ENCODE peak calls at places on chromosomes 4 and X, in ten cellular contexts. J is hepatic stellate cell; G is RPMI8226; D is ACHN; F is activated CD4-positive, alpha-beta T cell treated with anti-CD3 and anti-CD28 coated beads, Interleukin-2, amount 50 U/mL, for 1 hour; S is cardiac fibroblast; I is Peyer's patch; Q is CD4-positive, alpha-beta T cell; Y is frontal cortex; Z is naive thymus-derived CD8-positive, alpha-beta T cell. X is an unnamed sample.

GRCh38 chrX:153521034-153521433 is 3.6 kb downstream of the ATP2B3 start:
- DNase-seq in J (no peak), G (no peak), D (no peak), F (no peak), S (peak), I (no peak), Q (no peak), Y (no peak), Z (no peak), X (no peak)

GRCh38 chr4:184108006-184108501 is 109.6 kb downstream of the ENPP6 start:
- DNase-seq in J (no peak), G (no peak), D (no peak), F (no peak), S (no peak), I (no peak), Q (no peak), Y (no peak), Z (no peak), X (no peak)

GRCh38 chr4:114598191-114599121 is at the start of gene UGT8:
- DNase-seq in J (no peak), G (peak), D (peak), F (no peak), S (peak), I (peak), Q (peak), Y (peak), Z (peak), X (peak)

GRCh38 chr4:174460684-174461083 is 61.6 kb downstream of the HPGD start:
- DNase-seq in J (no peak), G (no peak), D (no peak), F (no peak), S (peak), I (no peak), Q (no peak), Y (no peak), Z (no peak), X (no peak)

GRCh38 chr4:123096038-123096437 is 173.6 kb upstream of the NUDT6 start:
- DNase-seq in J (no peak), G (no peak), D (peak), F (no peak), S (peak), I (no peak), Q (no peak), Y (no peak), Z (no peak), X (peak)

GRCh38 chr4:183139972-183140570 is 41.0 kb downstream of the WWC2 start:
- DNase-seq in J (no peak), G (no peak), D (no peak), F (no peak), S (no peak), I (no peak), Q (no peak), Y (no peak), Z (no peak), X (no peak)

GRCh38 chr4:125262079-125262478 is 52.7 kb upstream of the FAT4 start:
- DNase-seq in J (no peak), G (no peak), D (no peak), F (no peak), S (no peak), I (no peak), Q (no peak), Y (no peak), Z (no peak), X (peak)

GRCh38 chr4:88035292-88035691 is 27.9 kb downstream of the PKD2 start:
- DNase-seq in J (no peak), G (no peak), D (no peak), F (no peak), S (no peak), I (no peak), Q (no peak), Y (no peak), Z (no peak), X (no peak)

GRCh38 chr4:158025131-158025530 is 147.7 kb downstream of the GASK1B start:
- DNase-seq in J (no peak), G (no peak), D (peak), F (no peak), S (no peak), I (no peak), Q (no peak), Y (no peak), Z (no peak), X (no peak)

GRCh38 chrX:49970699-49971098 is 48.3 kb downstream of the CLCN5 start:
- DNase-seq in J (no peak), G (no peak), D (no peak), F (no peak), S (no peak), I (no peak), Q (no peak), Y (no peak), Z (no peak), X (no peak)

GRCh38 chr4:37471971-37472370 is 214.2 kb downstream of the RELL1 start:
- DNase-seq in J (no peak), G (no peak), D (no peak), F (no peak), S (no peak), I (peak), Q (no peak), Y (no peak), Z (no peak), X (peak)

GRCh38 chrX:44748014-44748413 is 95.8 kb upstream of the DUSP21 start:
- DNase-seq in J (no peak), G (no peak), D (no peak), F (no peak), S (peak), I (no peak), Q (no peak), Y (no peak), Z (no peak), X (peak)

X was measured in mesendoderm.